ENCODE peak calls at places on chromosomes 5 and 9, in seven cellular contexts. X, C, N, A, W, K and G are unnamed samples. For H3K36me3 and H3K79me2, the result is how much of the 10 kb centered on the place peaks cover.

GRCh38 chr9:127904888-127905728 is 5.7 kb upstream of the ST6GALNAC6 start:
- DNase-seq in K (no peak), W (no peak), C (no peak), N (no peak), A (no peak), X (no peak), G (no peak)

GRCh38 chr9:134381262-134381661 is 55.0 kb downstream of the RXRA start:
- DNase-seq in A (no peak), N (no peak), W (no peak), K (no peak), X (no peak), C (no peak), G (no peak)

GRCh38 chr9:72665421-72665820 is 144.0 kb downstream of the TMC1 start:
- DNase-seq in K (no peak), N (no peak), A (no peak), C (no peak), W (no peak), X (no peak), G (no peak)

GRCh38 chr9:131839281-131840084 is 99.6 kb upstream of the RAPGEF1 start:
- DNase-seq in W (no peak), N (no peak), K (no peak), X (no peak), A (peak), C (no peak), G (no peak)

GRCh38 chr9:35618854-35619799 is 914 bp upstream of the CD72 start:
- DNase-seq in N (no peak), W (no peak), A (no peak), C (no peak), X (peak), K (no peak), G (no peak)

GRCh38 chr9:21931428-21931827 is 62.8 kb downstream of the CDKN2A start:
- DNase-seq in X (no peak), N (no peak), C (no peak), W (no peak), A (no peak), K (no peak), G (no peak)

GRCh38 chr5:138641547-138642298 is 66.5 kb upstream of the HSPA9 start:
- DNase-seq in K (peak), C (peak), N (peak), W (peak), X (no peak), A (peak), G (peak)

GRCh38 chr5:149371296-149371962 is 7.7 kb downstream of the IL17B start:
- DNase-seq in K (peak), C (peak), X (no peak), A (peak), N (no peak), W (peak), G (peak)

GRCh38 chr5:59174248-59174844 is 591.5 kb downstream of the RAB3C start:
- DNase-seq in W (peak), K (no peak), X (no peak), N (no peak), A (peak), C (peak), G (peak)

GRCh38 chr5:5203441-5203840 is 63.3 kb downstream of the ADAMTS16 start:
- DNase-seq in C (no peak), K (no peak), A (no peak), X (no peak), N (no peak), W (no peak), G (no peak)

GRCh38 chr9:90300901-90301688 is 341.5 kb downstream of the DIRAS2 start:
- DNase-seq in W (peak), N (peak), K (no peak), A (peak), C (no peak), X (no peak), G (peak)

GRCh38 chr9:121640076-121640475 is 11.4 kb upstream of the DAB2IP start:
- DNase-seq in C (peak), A (no peak), K (peak), N (no peak), W (peak), X (no peak), G (peak)

GRCh38 chr5:142063376-142063775 is 45.2 kb upstream of the NDFIP1 start:
- DNase-seq in C (no peak), N (no peak), K (no peak), W (no peak), A (no peak), X (no peak), G (no peak)

GRCh38 chr5:143890475-143890874 is 78.5 kb downstream of the HMHB1 start:
- DNase-seq in W (no peak), K (no peak), N (no peak), A (no peak), C (no peak), X (no peak), G (peak)

GRCh38 chr9:133148351-133149129 is 15.2 kb downstream of the GBGT1 start:
- DNase-seq in W (peak), C (no peak), X (no peak), N (no peak), A (no peak), K (no peak), G (peak)

GRCh38 chr5:130762031-130762430 is 403.0 kb downstream of the HINT1 start:
- DNase-seq in K (no peak), A (no peak), N (no peak), W (no peak), X (no peak), C (no peak), G (no peak)

DNA sequence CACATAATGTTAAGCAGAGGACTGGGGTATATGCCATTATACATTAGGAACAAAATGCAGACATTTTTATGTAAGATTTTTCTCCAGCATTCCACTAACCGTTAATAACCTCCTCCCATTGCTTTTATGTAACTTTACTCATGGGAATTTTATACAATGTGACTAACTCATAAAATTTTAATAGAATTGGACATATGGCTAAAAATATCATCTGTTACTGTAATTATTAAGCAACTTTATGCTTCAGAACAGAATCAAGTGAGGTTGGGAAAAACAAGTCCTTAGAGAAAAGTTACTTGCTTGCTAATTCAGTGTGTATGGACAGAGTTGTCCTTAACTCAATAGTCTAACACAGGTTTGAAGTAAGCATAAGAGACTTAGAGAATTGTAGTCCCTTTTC is 54.8 kb upstream of the PCSK1 start:
- DNase-seq in W (no peak), X (no peak), A (no peak), N (no peak), C (no peak), K (no peak), G (no peak)
- TF ChIP-seq MAX in W (no peak), X (no peak), A (no peak), N (no peak), C (no peak), K (no peak), G (no peak)

DNA sequence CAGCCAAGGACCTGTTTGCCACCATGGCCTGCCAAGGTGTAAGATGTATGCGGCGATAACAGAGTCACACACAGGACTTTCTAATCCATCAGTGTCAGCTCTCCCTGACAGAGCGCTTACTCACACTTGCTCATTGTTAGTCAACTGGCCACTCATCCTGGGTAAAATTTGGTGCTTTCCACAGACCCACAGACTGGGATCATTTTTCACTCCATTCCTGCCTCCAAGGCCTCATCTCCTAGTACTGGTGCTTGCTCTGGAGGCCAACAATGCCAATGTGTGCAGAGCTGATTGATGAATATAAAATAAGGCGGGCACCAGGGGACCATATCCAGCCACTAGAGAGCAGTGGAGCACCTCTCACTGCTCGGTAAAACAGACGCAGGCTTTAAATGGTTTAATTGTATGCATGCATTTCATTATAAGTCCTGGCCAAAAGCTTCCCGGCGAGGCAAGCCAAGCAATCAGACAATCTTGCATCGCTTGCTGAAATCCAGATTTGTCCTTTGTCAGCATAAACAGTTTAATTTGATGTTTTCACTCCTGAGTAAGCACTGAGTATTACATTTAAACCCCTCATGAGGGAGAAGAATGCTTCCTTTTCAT is 22.3 kb downstream of the PSMB7 start:
- DNase-seq in W (peak), K (peak), C (no peak), A (peak), X (no peak), N (no peak), G (peak)
- H3K36me3 ChIP-seq in W (under half), K (half or more), C (under half), A (under half), X (under half), N (under half), G (under half)

DNA sequence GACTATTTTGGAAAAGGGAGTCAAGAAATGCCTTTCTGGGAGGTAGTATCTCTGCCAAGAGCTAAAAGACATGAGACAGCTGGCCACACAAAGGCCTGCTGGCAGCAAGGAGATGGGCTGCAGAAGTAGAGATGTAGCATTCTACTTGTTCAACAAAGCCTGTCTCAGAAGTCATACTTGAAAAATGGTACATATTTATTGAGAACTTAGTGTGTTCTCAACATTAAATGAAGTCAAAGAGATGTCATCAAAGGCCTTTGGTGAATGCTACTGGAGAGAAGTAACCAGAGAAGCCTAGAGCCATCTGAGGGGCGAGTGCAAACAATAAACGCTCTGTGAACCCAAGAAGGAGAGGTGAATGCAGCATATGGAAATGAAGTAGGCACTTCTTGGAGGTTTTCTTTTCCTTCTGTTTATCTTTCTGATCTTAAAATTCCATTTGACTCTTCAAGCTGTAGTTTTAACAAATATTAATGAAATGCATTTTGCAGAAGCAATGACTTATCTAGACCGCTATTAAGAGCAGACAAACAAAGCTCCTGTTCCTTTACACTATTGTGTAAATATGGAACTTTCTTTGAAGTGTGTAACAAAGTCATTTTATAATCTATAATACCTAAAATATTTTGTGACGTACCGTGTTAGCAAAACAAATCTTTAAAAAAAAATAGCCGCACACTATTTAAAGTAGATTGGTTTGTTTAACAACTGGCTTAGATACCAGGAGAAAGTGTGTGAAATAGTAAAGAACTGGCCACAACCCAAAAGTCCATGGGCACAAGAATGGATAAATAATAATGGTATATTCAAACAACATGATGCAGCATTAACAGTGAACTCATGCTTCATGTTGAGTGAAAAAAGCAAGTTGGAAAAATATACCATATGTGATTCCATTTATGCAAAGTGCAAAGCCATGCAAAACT is 70.3 kb downstream of the ZNF608 start:
- DNase-seq in C (peak), A (no peak), X (no peak), N (no peak), K (no peak), W (no peak), G (no peak)
- H3K79me2 ChIP-seq in C (under half), A (under half), X (under half), N (under half), K (under half), W (under half), G (under half)

GRCh38 chr9:119167267-119167666 is 202.0 kb downstream of the BRINP1 start:
- DNase-seq in N (no peak), X (no peak), C (no peak), K (no peak), A (no peak), W (no peak), G (no peak)
- TF ChIP-seq MAX in N (no peak), X (no peak), C (no peak), K (no peak), A (no peak), W (no peak), G (no peak)

DNA sequence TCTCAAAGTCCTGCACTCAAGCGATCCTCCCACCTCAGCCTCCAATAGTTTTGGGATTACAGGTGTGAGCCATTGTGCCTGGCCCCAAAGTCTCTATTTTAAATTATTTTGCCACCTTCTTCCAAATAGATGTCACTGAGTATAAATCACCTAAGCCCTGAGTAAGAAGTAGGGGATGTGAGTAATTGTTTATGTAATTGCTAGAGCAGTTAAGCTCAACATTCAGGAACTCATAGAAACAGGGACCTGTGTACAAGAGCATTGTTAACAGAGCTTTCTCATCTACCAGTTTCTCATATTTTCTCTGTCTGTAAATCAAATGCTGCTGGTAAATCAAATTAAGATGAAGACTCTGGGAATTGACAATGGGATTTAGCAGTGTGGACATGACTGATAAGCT is 26.3 kb downstream of the CDK7 start:
- DNase-seq in A (no peak), X (no peak), C (no peak), W (no peak), K (no peak), N (no peak), G (peak)
- H3K36me3 ChIP-seq in A (under half), X (under half), C (half or more), W (half or more), K (half or more), N (half or more), G (under half)

DNA sequence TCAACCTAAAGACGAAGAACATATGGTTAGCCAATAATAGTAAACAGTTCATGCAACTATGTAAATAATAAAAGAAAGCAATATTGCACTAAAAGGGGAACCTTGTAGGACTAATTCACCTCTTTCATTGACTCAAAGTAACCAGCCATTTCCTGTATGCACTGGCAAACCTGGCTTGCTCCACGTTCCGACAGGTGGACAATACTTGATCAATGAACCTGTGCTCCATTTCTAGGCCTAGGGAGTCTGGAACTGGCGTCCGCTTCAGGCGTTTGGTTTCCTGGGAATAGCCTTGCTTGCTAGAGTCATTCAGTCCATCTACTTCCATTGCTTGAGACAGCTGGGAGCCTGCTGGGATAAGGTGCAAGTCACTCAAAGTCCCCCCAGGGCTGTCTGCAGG is 41.6 kb downstream of the PTAR1 start:
- DNase-seq in W (no peak), K (no peak), N (no peak), C (peak), X (no peak), A (no peak), G (no peak)
- H3K79me2 ChIP-seq in W (under half), K (under half), N (under half), C (under half), X (under half), A (under half), G (under half)

GRCh38 chr5:30505014-30505886 is 688.2 kb upstream of the CDH6 start:
- DNase-seq in N (no peak), W (no peak), K (no peak), C (peak), A (no peak), X (no peak), G (peak)
- TF ChIP-seq MAX in N (no peak), W (no peak), K (no peak), C (no peak), A (no peak), X (no peak), G (no peak)

GRCh38 chr5:180241600-180241999 is 32.6 kb upstream of the RASGEF1C start:
- DNase-seq in W (no peak), A (no peak), K (no peak), X (no peak), C (no peak), N (no peak), G (no peak)
- H3K36me3 ChIP-seq in W (half or more), A (under half), K (half or more), X (under half), C (under half), N (under half), G (under half)